ENCODE peak calls at places on chromosome 11, in five cellular contexts. One of them, this sample, is unnamed.

GRCh38 chr11:17508306-17508705 is 31.7 kb upstream of the ABCC8 start:
- DNase-seq in skeletal muscle cell: no peak
- DNase-seq in heart left ventricle: peak
- DNase-seq in AG09309: no peak
- DNase-seq in K562: no peak
- DNase-seq in this sample: no peak

GRCh38 chr11:35614949-35615569 is 3.2 kb upstream of the FJX1 start:
- DNase-seq in K562: no peak
- DNase-seq in AG09309: no peak
- DNase-seq in skeletal muscle cell: no peak
- DNase-seq in heart left ventricle: no peak
- DNase-seq in this sample: no peak

GRCh38 chr11:17405232-17406005 is 17.0 kb upstream of the KCNJ11 start:
- DNase-seq in AG09309: no peak
- DNase-seq in K562: no peak
- DNase-seq in skeletal muscle cell: no peak
- DNase-seq in heart left ventricle: peak
- DNase-seq in this sample: no peak

GRCh38 chr11:12123799-12124198 is 13.4 kb downstream of the MICAL2 start:
- DNase-seq in skeletal muscle cell: no peak
- DNase-seq in heart left ventricle: no peak
- DNase-seq in K562: no peak
- DNase-seq in AG09309: no peak
- DNase-seq in this sample: no peak

GRCh38 chr11:92226331-92227232 is 2.0 kb downstream of the FAT3 start:
- DNase-seq in heart left ventricle: no peak
- DNase-seq in AG09309: no peak
- DNase-seq in skeletal muscle cell: no peak
- DNase-seq in K562: no peak
- DNase-seq in this sample: no peak

GRCh38 chr11:12050470-12050891 is 42.1 kb upstream of the DKK3 start:
- DNase-seq in AG09309: no peak
- DNase-seq in K562: no peak
- DNase-seq in skeletal muscle cell: no peak
- DNase-seq in heart left ventricle: no peak
- DNase-seq in this sample: no peak

GRCh38 chr11:111633756-111634362 is 31.6 kb downstream of the SIK2 start:
- DNase-seq in K562: no peak
- DNase-seq in skeletal muscle cell: no peak
- DNase-seq in heart left ventricle: no peak
- DNase-seq in AG09309: no peak
- DNase-seq in this sample: peak

GRCh38 chr11:72823105-72823804 is 9.0 kb downstream of the ATG16L2 start:
- DNase-seq in skeletal muscle cell: no peak
- DNase-seq in AG09309: no peak
- DNase-seq in K562: no peak
- DNase-seq in heart left ventricle: peak
- DNase-seq in this sample: no peak

GRCh38 chr11:77449060-77449521 is 24.8 kb downstream of the PAK1 start:
- DNase-seq in skeletal muscle cell: no peak
- DNase-seq in K562: no peak
- DNase-seq in heart left ventricle: no peak
- DNase-seq in AG09309: no peak
- DNase-seq in this sample: peak

GRCh38 chr11:131688056-131688693 is 317.8 kb downstream of the NTM start:
- DNase-seq in heart left ventricle: peak
- DNase-seq in AG09309: no peak
- DNase-seq in skeletal muscle cell: no peak
- DNase-seq in K562: peak
- DNase-seq in this sample: peak

GRCh38 chr11:102438311-102439062 is 14.1 kb downstream of the TMEM123 start:
- DNase-seq in skeletal muscle cell: no peak
- DNase-seq in heart left ventricle: no peak
- DNase-seq in K562: no peak
- DNase-seq in AG09309: no peak
- DNase-seq in this sample: no peak

GRCh38 chr11:36300651-36301050 is 4.6 kb downstream of the PRR5L start:
- DNase-seq in heart left ventricle: peak
- DNase-seq in K562: no peak
- DNase-seq in AG09309: no peak
- DNase-seq in skeletal muscle cell: no peak
- DNase-seq in this sample: no peak

GRCh38 chr11:69215784-69216415 is 60.2 kb downstream of the SMIM38 start:
- DNase-seq in heart left ventricle: peak
- DNase-seq in AG09309: no peak
- DNase-seq in K562: no peak
- DNase-seq in skeletal muscle cell: no peak
- DNase-seq in this sample: no peak

GRCh38 chr11:45852018-45852711 is 4.9 kb downstream of the CRY2 start:
- DNase-seq in K562: no peak
- DNase-seq in skeletal muscle cell: no peak
- DNase-seq in heart left ventricle: peak
- DNase-seq in AG09309: no peak
- DNase-seq in this sample: no peak

GRCh38 chr11:2314525-2315394 is 12.9 kb downstream of the TSPAN32 start:
- DNase-seq in K562: peak
- DNase-seq in AG09309: no peak
- DNase-seq in heart left ventricle: peak
- DNase-seq in skeletal muscle cell: no peak
- DNase-seq in this sample: no peak

GRCh38 chr11:14107071-14107470 is 144.5 kb downstream of the SPON1 start:
- DNase-seq in K562: no peak
- DNase-seq in skeletal muscle cell: no peak
- DNase-seq in heart left ventricle: no peak
- DNase-seq in AG09309: no peak
- DNase-seq in this sample: no peak

GRCh38 chr11:109892321-109892794 is 200.8 kb upstream of the ZC3H12C start:
- DNase-seq in heart left ventricle: no peak
- DNase-seq in AG09309: no peak
- DNase-seq in skeletal muscle cell: no peak
- DNase-seq in K562: peak
- DNase-seq in this sample: no peak

GRCh38 chr11:131690776-131691557 is 320.6 kb downstream of the NTM start:
- DNase-seq in skeletal muscle cell: no peak
- DNase-seq in heart left ventricle: no peak
- DNase-seq in K562: no peak
- DNase-seq in AG09309: no peak
- DNase-seq in this sample: no peak

GRCh38 chr11:85530596-85530995 is 96.5 kb downstream of the DLG2 start:
- DNase-seq in AG09309: no peak
- DNase-seq in skeletal muscle cell: no peak
- DNase-seq in heart left ventricle: no peak
- DNase-seq in K562: no peak
- DNase-seq in this sample: no peak

GRCh38 chr11:90208857-90209256 is 14.0 kb downstream of the CHORDC1 start:
- DNase-seq in K562: no peak
- DNase-seq in AG09309: no peak
- DNase-seq in heart left ventricle: no peak
- DNase-seq in skeletal muscle cell: no peak
- DNase-seq in this sample: no peak

GRCh38 chr11:103420593-103420992 is 311.4 kb downstream of the DYNC2H1 start:
- DNase-seq in K562: no peak
- DNase-seq in AG09309: no peak
- DNase-seq in skeletal muscle cell: peak
- DNase-seq in heart left ventricle: no peak
- DNase-seq in this sample: peak

GRCh38 chr11:36500315-36500721 is 9.8 kb downstream of the TRAF6 start:
- DNase-seq in skeletal muscle cell: peak
- DNase-seq in K562: no peak
- DNase-seq in AG09309: peak
- DNase-seq in heart left ventricle: peak
- DNase-seq in this sample: no peak

GRCh38 chr11:80103149-80103859 is 662.5 kb upstream of the TENM4 start:
- DNase-seq in skeletal muscle cell: peak
- DNase-seq in heart left ventricle: no peak
- DNase-seq in AG09309: peak
- DNase-seq in K562: no peak
- DNase-seq in this sample: no peak

GRCh38 chr11:6260207-6260726 is 629 bp downstream of the CCKBR start:
- DNase-seq in heart left ventricle: no peak
- DNase-seq in AG09309: no peak
- DNase-seq in K562: no peak
- DNase-seq in skeletal muscle cell: no peak
- DNase-seq in this sample: no peak

GRCh38 chr11:6259638-6260019 is at the start of gene CCKBR:
- DNase-seq in heart left ventricle: no peak
- DNase-seq in skeletal muscle cell: no peak
- DNase-seq in AG09309: no peak
- DNase-seq in K562: no peak
- DNase-seq in this sample: no peak

GRCh38 chr11:6258141-6258540 is 1.5 kb upstream of the CCKBR start:
- DNase-seq in heart left ventricle: no peak
- DNase-seq in K562: no peak
- DNase-seq in AG09309: no peak
- DNase-seq in skeletal muscle cell: no peak
- DNase-seq in this sample: no peak

GRCh38 chr11:6263664-6264063 is 4.0 kb downstream of the CCKBR start:
- DNase-seq in AG09309: no peak
- DNase-seq in skeletal muscle cell: no peak
- DNase-seq in K562: no peak
- DNase-seq in heart left ventricle: no peak
- DNase-seq in this sample: no peak

GRCh38 chr11:6258571-6258998 is 1.1 kb upstream of the CCKBR start:
- DNase-seq in K562: no peak
- DNase-seq in skeletal muscle cell: no peak
- DNase-seq in AG09309: no peak
- DNase-seq in heart left ventricle: no peak
- DNase-seq in this sample: no peak
- H3K4me3 ChIP-seq in K562: no peak
- H3K4me3 ChIP-seq in skeletal muscle cell: peak
- H3K4me3 ChIP-seq in AG09309: no peak
- H3K4me3 ChIP-seq in heart left ventricle: peak
- H3K4me3 ChIP-seq in this sample: no peak

GRCh38 chr11:19698493-19699292 is 13.9 kb upstream of the NAV2 start:
- DNase-seq in K562: no peak
- DNase-seq in skeletal muscle cell: peak
- DNase-seq in heart left ventricle: peak
- DNase-seq in AG09309: peak
- DNase-seq in this sample: no peak
- H3K4me3 ChIP-seq in K562: no peak
- H3K4me3 ChIP-seq in skeletal muscle cell: no peak
- H3K4me3 ChIP-seq in heart left ventricle: no peak
- H3K4me3 ChIP-seq in AG09309: no peak
- H3K4me3 ChIP-seq in this sample: no peak

GRCh38 chr11:62852523-62853188 is 13.3 kb upstream of the WDR74 start:
- DNase-seq in skeletal muscle cell: no peak
- DNase-seq in heart left ventricle: no peak
- DNase-seq in K562: no peak
- DNase-seq in AG09309: no peak
- DNase-seq in this sample: no peak
- H3K4me3 ChIP-seq in skeletal muscle cell: no peak
- H3K4me3 ChIP-seq in heart left ventricle: no peak
- H3K4me3 ChIP-seq in K562: peak
- H3K4me3 ChIP-seq in AG09309: no peak
- H3K4me3 ChIP-seq in this sample: no peak

GRCh38 chr11:18789942-18790341 is 1.7 kb downstream of the PTPN5 start:
- DNase-seq in heart left ventricle: no peak
- DNase-seq in K562: no peak
- DNase-seq in AG09309: no peak
- DNase-seq in skeletal muscle cell: no peak
- DNase-seq in this sample: no peak

GRCh38 chr11:18792827-18793226 is 1.2 kb upstream of the PTPN5 start:
- DNase-seq in AG09309: no peak
- DNase-seq in K562: no peak
- DNase-seq in skeletal muscle cell: no peak
- DNase-seq in heart left ventricle: no peak
- DNase-seq in this sample: no peak

GRCh38 chr11:18792066-18792591 is 531 bp upstream of the PTPN5 start:
- DNase-seq in K562: no peak
- DNase-seq in heart left ventricle: no peak
- DNase-seq in skeletal muscle cell: no peak
- DNase-seq in AG09309: no peak
- DNase-seq in this sample: no peak

GRCh38 chr11:18791175-18792065 is at the start of gene PTPN5:
- DNase-seq in AG09309: no peak
- DNase-seq in skeletal muscle cell: no peak
- DNase-seq in K562: no peak
- DNase-seq in heart left ventricle: no peak
- DNase-seq in this sample: no peak

DNA sequence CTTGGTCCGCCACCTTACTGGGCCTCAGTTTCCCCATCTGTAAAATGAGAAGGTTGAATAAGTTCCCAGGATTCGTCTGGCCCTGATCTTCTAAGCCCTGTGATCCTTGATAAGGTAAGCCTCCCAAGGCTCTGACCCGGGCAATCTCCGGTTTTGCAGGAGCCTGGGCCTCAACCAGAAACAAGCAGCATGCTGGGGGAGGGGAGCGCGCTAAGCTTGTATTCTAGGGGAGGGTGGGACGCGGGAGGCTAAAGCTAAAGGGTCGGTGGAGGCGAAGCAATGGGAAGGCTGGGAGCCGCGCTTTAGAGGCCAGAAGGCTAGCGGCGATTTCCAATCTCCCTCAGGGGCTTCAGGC is 801 bp downstream of the PTPN5 start:
- DNase-seq in skeletal muscle cell: no peak
- DNase-seq in AG09309: no peak
- DNase-seq in heart left ventricle: no peak
- DNase-seq in K562: no peak
- DNase-seq in this sample: no peak
- H3K4me3 ChIP-seq in skeletal muscle cell: no peak
- H3K4me3 ChIP-seq in AG09309: no peak
- H3K4me3 ChIP-seq in heart left ventricle: peak
- H3K4me3 ChIP-seq in K562: no peak
- H3K4me3 ChIP-seq in this sample: no peak

GRCh38 chr11:117814204-117814765 is 10.3 kb downstream of the FXYD2 start:
- DNase-seq in K562: no peak
- DNase-seq in skeletal muscle cell: no peak
- DNase-seq in AG09309: no peak
- DNase-seq in heart left ventricle: no peak
- DNase-seq in this sample: no peak

GRCh38 chr11:117816846-117817212 is 7.7 kb downstream of the FXYD2 start:
- DNase-seq in K562: no peak
- DNase-seq in skeletal muscle cell: no peak
- DNase-seq in heart left ventricle: no peak
- DNase-seq in AG09309: no peak
- DNase-seq in this sample: no peak

GRCh38 chr11:117816151-117816741 is 8.3 kb downstream of the FXYD2 start:
- DNase-seq in skeletal muscle cell: no peak
- DNase-seq in AG09309: no peak
- DNase-seq in K562: no peak
- DNase-seq in heart left ventricle: no peak
- DNase-seq in this sample: no peak

GRCh38 chr11:117815262-117815803 is 9.2 kb downstream of the FXYD2 start:
- DNase-seq in heart left ventricle: no peak
- DNase-seq in skeletal muscle cell: no peak
- DNase-seq in AG09309: no peak
- DNase-seq in K562: no peak
- DNase-seq in this sample: no peak

DNA sequence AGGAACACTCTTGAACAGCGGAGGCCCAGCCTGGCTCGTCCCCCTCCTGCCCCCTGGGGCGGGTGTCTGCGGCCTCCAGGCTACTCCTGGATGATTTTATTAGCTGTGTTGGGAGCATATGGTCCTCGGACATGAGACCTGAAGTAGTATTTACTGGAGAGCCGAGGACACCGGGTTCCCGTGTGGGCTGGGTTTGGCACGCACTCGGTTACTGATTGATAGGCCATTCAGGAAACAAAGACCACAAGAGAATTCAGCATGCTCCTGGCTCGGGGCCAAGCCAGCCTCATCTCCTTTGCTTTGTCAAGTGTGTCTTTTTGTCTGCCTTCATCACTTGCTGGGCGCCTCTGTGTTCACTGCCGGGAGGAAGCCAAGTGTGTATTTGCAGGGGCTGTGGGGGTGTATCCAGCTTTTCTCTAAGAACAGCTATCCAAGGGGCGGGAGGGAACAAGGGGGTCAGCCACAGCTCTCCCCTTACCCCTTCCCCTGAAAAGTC is 9.7 kb downstream of the FXYD2 start:
- DNase-seq in AG09309: no peak
- DNase-seq in K562: no peak
- DNase-seq in heart left ventricle: no peak
- DNase-seq in skeletal muscle cell: no peak
- DNase-seq in this sample: peak
- H3K4me3 ChIP-seq in AG09309: no peak
- H3K4me3 ChIP-seq in K562: no peak
- H3K4me3 ChIP-seq in heart left ventricle: no peak
- H3K4me3 ChIP-seq in skeletal muscle cell: no peak
- H3K4me3 ChIP-seq in this sample: peak

This sample was measured in Jurkat, Clone E6-1.